ENCODE peak calls at places on chromosomes 13 and 19, in ten cellular contexts. One of them, this sample, is unnamed.
A peak's percentile ranks its signal among the peaks of the same experiment; 100 is the strongest.

GRCh38 chr13:45341034-45341798 is at the start of gene TPT1:
- DNase-seq in T-cell: peak; percentile 99
- DNase-seq in small intestine: peak; percentile 99
- DNase-seq in stimulated activated CD8-positive, alpha-beta memory T cell treated with anti-CD3 and anti-CD28 coated beads, Interleukin-7, amount 100 ng/mL, for 48 hours: peak; percentile 98
- DNase-seq in activated CD4-positive, alpha-beta T cell treated with anti-CD3 and anti-CD28 coated beads, Interleukin-2, amount 50 U/mL, for 48 hours: peak; percentile 99
- DNase-seq in pancreas: peak; percentile 99
- DNase-seq in activated CD8-positive, alpha-beta memory T cell treated with anti-CD3 and anti-CD28 coated beads for 4 hours: peak; percentile 99
- DNase-seq in posterior cingulate gyrus: peak; percentile 99
- DNase-seq in mucosa of gallbladder: peak; percentile 99
- DNase-seq in stimulated activated naive CD8-positive, alpha-beta T cell treated with anti-CD3 and anti-CD28 coated beads, Interleukin-15, amount 100 ng/mL, for 72 hours: peak; percentile 99
- DNase-seq in this sample: peak; percentile 96

GRCh38 chr19:21110183-21110582 is 28.2 kb downstream of the ZNF714 start:
- DNase-seq in T-cell: no peak
- DNase-seq in small intestine: no peak
- DNase-seq in stimulated activated CD8-positive, alpha-beta memory T cell treated with anti-CD3 and anti-CD28 coated beads, Interleukin-7, amount 100 ng/mL, for 48 hours: no peak
- DNase-seq in activated CD4-positive, alpha-beta T cell treated with anti-CD3 and anti-CD28 coated beads, Interleukin-2, amount 50 U/mL, for 48 hours: no peak
- DNase-seq in pancreas: no peak
- DNase-seq in activated CD8-positive, alpha-beta memory T cell treated with anti-CD3 and anti-CD28 coated beads for 4 hours: no peak
- DNase-seq in posterior cingulate gyrus: no peak
- DNase-seq in mucosa of gallbladder: no peak
- DNase-seq in stimulated activated naive CD8-positive, alpha-beta T cell treated with anti-CD3 and anti-CD28 coated beads, Interleukin-15, amount 100 ng/mL, for 72 hours: no peak
- DNase-seq in this sample: no peak

GRCh38 chr13:29817604-29818378 is 32.6 kb downstream of the UBL3 start:
- DNase-seq in T-cell: no peak
- DNase-seq in small intestine: no peak
- DNase-seq in stimulated activated CD8-positive, alpha-beta memory T cell treated with anti-CD3 and anti-CD28 coated beads, Interleukin-7, amount 100 ng/mL, for 48 hours: no peak
- DNase-seq in activated CD4-positive, alpha-beta T cell treated with anti-CD3 and anti-CD28 coated beads, Interleukin-2, amount 50 U/mL, for 48 hours: no peak
- DNase-seq in pancreas: no peak
- DNase-seq in activated CD8-positive, alpha-beta memory T cell treated with anti-CD3 and anti-CD28 coated beads for 4 hours: no peak
- DNase-seq in posterior cingulate gyrus: no peak
- DNase-seq in mucosa of gallbladder: no peak
- DNase-seq in stimulated activated naive CD8-positive, alpha-beta T cell treated with anti-CD3 and anti-CD28 coated beads, Interleukin-15, amount 100 ng/mL, for 72 hours: no peak
- DNase-seq in this sample: peak; percentile 39

GRCh38 chr13:96792736-96793444 is 201.4 kb downstream of the OXGR1 start:
- DNase-seq in T-cell: no peak
- DNase-seq in small intestine: peak; percentile 74
- DNase-seq in stimulated activated CD8-positive, alpha-beta memory T cell treated with anti-CD3 and anti-CD28 coated beads, Interleukin-7, amount 100 ng/mL, for 48 hours: no peak
- DNase-seq in activated CD4-positive, alpha-beta T cell treated with anti-CD3 and anti-CD28 coated beads, Interleukin-2, amount 50 U/mL, for 48 hours: no peak
- DNase-seq in pancreas: peak; percentile 36
- DNase-seq in activated CD8-positive, alpha-beta memory T cell treated with anti-CD3 and anti-CD28 coated beads for 4 hours: no peak
- DNase-seq in posterior cingulate gyrus: no peak
- DNase-seq in mucosa of gallbladder: no peak
- DNase-seq in stimulated activated naive CD8-positive, alpha-beta T cell treated with anti-CD3 and anti-CD28 coated beads, Interleukin-15, amount 100 ng/mL, for 72 hours: no peak
- DNase-seq in this sample: no peak

GRCh38 chr13:73832203-73832602 is 302.0 kb downstream of the KLF12 start:
- DNase-seq in T-cell: no peak
- DNase-seq in small intestine: no peak
- DNase-seq in stimulated activated CD8-positive, alpha-beta memory T cell treated with anti-CD3 and anti-CD28 coated beads, Interleukin-7, amount 100 ng/mL, for 48 hours: no peak
- DNase-seq in activated CD4-positive, alpha-beta T cell treated with anti-CD3 and anti-CD28 coated beads, Interleukin-2, amount 50 U/mL, for 48 hours: no peak
- DNase-seq in pancreas: no peak
- DNase-seq in activated CD8-positive, alpha-beta memory T cell treated with anti-CD3 and anti-CD28 coated beads for 4 hours: no peak
- DNase-seq in posterior cingulate gyrus: no peak
- DNase-seq in mucosa of gallbladder: no peak
- DNase-seq in stimulated activated naive CD8-positive, alpha-beta T cell treated with anti-CD3 and anti-CD28 coated beads, Interleukin-15, amount 100 ng/mL, for 72 hours: no peak
- DNase-seq in this sample: no peak

GRCh38 chr13:108534728-108535127 is 94.7 kb upstream of the MYO16 start:
- DNase-seq in T-cell: no peak
- DNase-seq in small intestine: no peak
- DNase-seq in stimulated activated CD8-positive, alpha-beta memory T cell treated with anti-CD3 and anti-CD28 coated beads, Interleukin-7, amount 100 ng/mL, for 48 hours: no peak
- DNase-seq in activated CD4-positive, alpha-beta T cell treated with anti-CD3 and anti-CD28 coated beads, Interleukin-2, amount 50 U/mL, for 48 hours: no peak
- DNase-seq in pancreas: no peak
- DNase-seq in activated CD8-positive, alpha-beta memory T cell treated with anti-CD3 and anti-CD28 coated beads for 4 hours: no peak
- DNase-seq in posterior cingulate gyrus: no peak
- DNase-seq in mucosa of gallbladder: no peak
- DNase-seq in stimulated activated naive CD8-positive, alpha-beta T cell treated with anti-CD3 and anti-CD28 coated beads, Interleukin-15, amount 100 ng/mL, for 72 hours: no peak
- DNase-seq in this sample: no peak

GRCh38 chr13:106587787-106588186 is 19.9 kb upstream of the ARGLU1 start:
- DNase-seq in T-cell: no peak
- DNase-seq in small intestine: peak; percentile 83
- DNase-seq in stimulated activated CD8-positive, alpha-beta memory T cell treated with anti-CD3 and anti-CD28 coated beads, Interleukin-7, amount 100 ng/mL, for 48 hours: no peak
- DNase-seq in activated CD4-positive, alpha-beta T cell treated with anti-CD3 and anti-CD28 coated beads, Interleukin-2, amount 50 U/mL, for 48 hours: no peak
- DNase-seq in pancreas: no peak
- DNase-seq in activated CD8-positive, alpha-beta memory T cell treated with anti-CD3 and anti-CD28 coated beads for 4 hours: no peak
- DNase-seq in posterior cingulate gyrus: no peak
- DNase-seq in mucosa of gallbladder: no peak
- DNase-seq in stimulated activated naive CD8-positive, alpha-beta T cell treated with anti-CD3 and anti-CD28 coated beads, Interleukin-15, amount 100 ng/mL, for 72 hours: no peak
- DNase-seq in this sample: no peak

GRCh38 chr13:32016631-32017030 is 14.9 kb upstream of the FRY start:
- DNase-seq in T-cell: no peak
- DNase-seq in small intestine: no peak
- DNase-seq in stimulated activated CD8-positive, alpha-beta memory T cell treated with anti-CD3 and anti-CD28 coated beads, Interleukin-7, amount 100 ng/mL, for 48 hours: no peak
- DNase-seq in activated CD4-positive, alpha-beta T cell treated with anti-CD3 and anti-CD28 coated beads, Interleukin-2, amount 50 U/mL, for 48 hours: no peak
- DNase-seq in pancreas: no peak
- DNase-seq in activated CD8-positive, alpha-beta memory T cell treated with anti-CD3 and anti-CD28 coated beads for 4 hours: no peak
- DNase-seq in posterior cingulate gyrus: no peak
- DNase-seq in mucosa of gallbladder: no peak
- DNase-seq in stimulated activated naive CD8-positive, alpha-beta T cell treated with anti-CD3 and anti-CD28 coated beads, Interleukin-15, amount 100 ng/mL, for 72 hours: no peak
- DNase-seq in this sample: no peak

GRCh38 chr13:97627566-97627965 is 193.6 kb downstream of the RAP2A start:
- DNase-seq in T-cell: no peak
- DNase-seq in small intestine: no peak
- DNase-seq in stimulated activated CD8-positive, alpha-beta memory T cell treated with anti-CD3 and anti-CD28 coated beads, Interleukin-7, amount 100 ng/mL, for 48 hours: no peak
- DNase-seq in activated CD4-positive, alpha-beta T cell treated with anti-CD3 and anti-CD28 coated beads, Interleukin-2, amount 50 U/mL, for 48 hours: no peak
- DNase-seq in pancreas: peak; percentile 15
- DNase-seq in activated CD8-positive, alpha-beta memory T cell treated with anti-CD3 and anti-CD28 coated beads for 4 hours: no peak
- DNase-seq in posterior cingulate gyrus: peak; percentile 89
- DNase-seq in mucosa of gallbladder: peak; percentile 46
- DNase-seq in stimulated activated naive CD8-positive, alpha-beta T cell treated with anti-CD3 and anti-CD28 coated beads, Interleukin-15, amount 100 ng/mL, for 72 hours: no peak
- DNase-seq in this sample: no peak

GRCh38 chr13:24502567-24503375 is 9.8 kb downstream of the PARP4 start:
- DNase-seq in T-cell: no peak
- DNase-seq in small intestine: peak; percentile 87
- DNase-seq in stimulated activated CD8-positive, alpha-beta memory T cell treated with anti-CD3 and anti-CD28 coated beads, Interleukin-7, amount 100 ng/mL, for 48 hours: no peak
- DNase-seq in activated CD4-positive, alpha-beta T cell treated with anti-CD3 and anti-CD28 coated beads, Interleukin-2, amount 50 U/mL, for 48 hours: no peak
- DNase-seq in pancreas: no peak
- DNase-seq in activated CD8-positive, alpha-beta memory T cell treated with anti-CD3 and anti-CD28 coated beads for 4 hours: no peak
- DNase-seq in posterior cingulate gyrus: no peak
- DNase-seq in mucosa of gallbladder: peak; percentile 70
- DNase-seq in stimulated activated naive CD8-positive, alpha-beta T cell treated with anti-CD3 and anti-CD28 coated beads, Interleukin-15, amount 100 ng/mL, for 72 hours: no peak
- DNase-seq in this sample: no peak

GRCh38 chr19:16076154-16076957 is at the start of gene TPM4:
- DNase-seq in T-cell: peak; percentile 43
- DNase-seq in small intestine: peak; percentile 75
- DNase-seq in stimulated activated CD8-positive, alpha-beta memory T cell treated with anti-CD3 and anti-CD28 coated beads, Interleukin-7, amount 100 ng/mL, for 48 hours: peak; percentile 90
- DNase-seq in activated CD4-positive, alpha-beta T cell treated with anti-CD3 and anti-CD28 coated beads, Interleukin-2, amount 50 U/mL, for 48 hours: peak; percentile 93
- DNase-seq in pancreas: peak; percentile 78
- DNase-seq in activated CD8-positive, alpha-beta memory T cell treated with anti-CD3 and anti-CD28 coated beads for 4 hours: peak; percentile 71
- DNase-seq in posterior cingulate gyrus: peak; percentile 98
- DNase-seq in mucosa of gallbladder: peak; percentile 93
- DNase-seq in stimulated activated naive CD8-positive, alpha-beta T cell treated with anti-CD3 and anti-CD28 coated beads, Interleukin-15, amount 100 ng/mL, for 72 hours: peak; percentile 88
- DNase-seq in this sample: peak; percentile 45

GRCh38 chr13:42883771-42884170 is 102.4 kb downstream of the FAM216B start:
- DNase-seq in T-cell: no peak
- DNase-seq in small intestine: peak; percentile 47
- DNase-seq in stimulated activated CD8-positive, alpha-beta memory T cell treated with anti-CD3 and anti-CD28 coated beads, Interleukin-7, amount 100 ng/mL, for 48 hours: no peak
- DNase-seq in activated CD4-positive, alpha-beta T cell treated with anti-CD3 and anti-CD28 coated beads, Interleukin-2, amount 50 U/mL, for 48 hours: no peak
- DNase-seq in pancreas: no peak
- DNase-seq in activated CD8-positive, alpha-beta memory T cell treated with anti-CD3 and anti-CD28 coated beads for 4 hours: no peak
- DNase-seq in posterior cingulate gyrus: no peak
- DNase-seq in mucosa of gallbladder: no peak
- DNase-seq in stimulated activated naive CD8-positive, alpha-beta T cell treated with anti-CD3 and anti-CD28 coated beads, Interleukin-15, amount 100 ng/mL, for 72 hours: no peak
- DNase-seq in this sample: no peak

GRCh38 chr13:75787249-75787940 is 151.3 kb downstream of the LMO7 start:
- DNase-seq in T-cell: no peak
- DNase-seq in small intestine: no peak
- DNase-seq in stimulated activated CD8-positive, alpha-beta memory T cell treated with anti-CD3 and anti-CD28 coated beads, Interleukin-7, amount 100 ng/mL, for 48 hours: no peak
- DNase-seq in activated CD4-positive, alpha-beta T cell treated with anti-CD3 and anti-CD28 coated beads, Interleukin-2, amount 50 U/mL, for 48 hours: no peak
- DNase-seq in pancreas: no peak
- DNase-seq in activated CD8-positive, alpha-beta memory T cell treated with anti-CD3 and anti-CD28 coated beads for 4 hours: no peak
- DNase-seq in posterior cingulate gyrus: no peak
- DNase-seq in mucosa of gallbladder: no peak
- DNase-seq in stimulated activated naive CD8-positive, alpha-beta T cell treated with anti-CD3 and anti-CD28 coated beads, Interleukin-15, amount 100 ng/mL, for 72 hours: no peak
- DNase-seq in this sample: no peak

GRCh38 chr13:96075953-96076543 is 13.9 kb upstream of the HS6ST3 start:
- DNase-seq in T-cell: no peak
- DNase-seq in small intestine: peak; percentile 5
- DNase-seq in stimulated activated CD8-positive, alpha-beta memory T cell treated with anti-CD3 and anti-CD28 coated beads, Interleukin-7, amount 100 ng/mL, for 48 hours: no peak
- DNase-seq in activated CD4-positive, alpha-beta T cell treated with anti-CD3 and anti-CD28 coated beads, Interleukin-2, amount 50 U/mL, for 48 hours: no peak
- DNase-seq in pancreas: no peak
- DNase-seq in activated CD8-positive, alpha-beta memory T cell treated with anti-CD3 and anti-CD28 coated beads for 4 hours: no peak
- DNase-seq in posterior cingulate gyrus: no peak
- DNase-seq in mucosa of gallbladder: no peak
- DNase-seq in stimulated activated naive CD8-positive, alpha-beta T cell treated with anti-CD3 and anti-CD28 coated beads, Interleukin-15, amount 100 ng/mL, for 72 hours: no peak
- DNase-seq in this sample: no peak